ENCODE peak calls at places on chromosomes 13 and 19, in ten cellular contexts. One of them, this sample, is unnamed.

GRCh38 chr19:52943884-52944643 is 18.6 kb downstream of the ZNF816 start:
- DNase-seq in A673: no peak
- DNase-seq in stimulated activated CD8-positive, alpha-beta memory T cell treated with anti-CD3 and anti-CD28 coated beads, Interleukin-7, amount 100 ng/mL, for 1 hour: no peak
- DNase-seq in fibroblast of gingiva: no peak
- DNase-seq in naive thymus-derived CD8-positive, alpha-beta T cell: no peak
- DNase-seq in stimulated activated CD4-positive, alpha-beta T cell treated with anti-CD3 and anti-CD28 coated beads, Interleukin-4, amount 100 ng/mL, for 1 hour: no peak
- DNase-seq in DMS153: no peak
- DNase-seq in brain microvascular endothelial cell: no peak
- DNase-seq in AML-193: no peak
- DNase-seq in omental fat pad: no peak
- DNase-seq in this sample: no peak

GRCh38 chr13:40776681-40777165 is 5.7 kb upstream of the MRPS31 start:
- DNase-seq in A673: peak; percentile 50
- DNase-seq in stimulated activated CD4-positive, alpha-beta T cell treated with anti-CD3 and anti-CD28 coated beads, Interleukin-4, amount 100 ng/mL, for 1 hour: peak; percentile 59
- DNase-seq in naive thymus-derived CD8-positive, alpha-beta T cell: peak; percentile 67
- DNase-seq in AML-193: peak; percentile 95
- DNase-seq in stimulated activated CD8-positive, alpha-beta memory T cell treated with anti-CD3 and anti-CD28 coated beads, Interleukin-7, amount 100 ng/mL, for 1 hour: peak; percentile 32
- DNase-seq in omental fat pad: no peak
- DNase-seq in DMS153: no peak
- DNase-seq in fibroblast of gingiva: no peak
- DNase-seq in brain microvascular endothelial cell: peak; percentile 30
- DNase-seq in this sample: no peak

GRCh38 chr13:36750461-36750860 is 68.6 kb upstream of the RFXAP start:
- DNase-seq in fibroblast of gingiva: no peak
- DNase-seq in brain microvascular endothelial cell: peak; percentile 41
- DNase-seq in stimulated activated CD4-positive, alpha-beta T cell treated with anti-CD3 and anti-CD28 coated beads, Interleukin-4, amount 100 ng/mL, for 1 hour: no peak
- DNase-seq in naive thymus-derived CD8-positive, alpha-beta T cell: no peak
- DNase-seq in DMS153: no peak
- DNase-seq in A673: no peak
- DNase-seq in stimulated activated CD8-positive, alpha-beta memory T cell treated with anti-CD3 and anti-CD28 coated beads, Interleukin-7, amount 100 ng/mL, for 1 hour: no peak
- DNase-seq in omental fat pad: no peak
- DNase-seq in AML-193: no peak
- DNase-seq in this sample: no peak

GRCh38 chr19:50046649-50047503 is 21.1 kb downstream of the ZNF473 start:
- DNase-seq in brain microvascular endothelial cell: peak; percentile 7
- DNase-seq in naive thymus-derived CD8-positive, alpha-beta T cell: peak; percentile 58
- DNase-seq in A673: peak; percentile 72
- DNase-seq in omental fat pad: peak; percentile 74
- DNase-seq in AML-193: no peak
- DNase-seq in DMS153: no peak
- DNase-seq in stimulated activated CD4-positive, alpha-beta T cell treated with anti-CD3 and anti-CD28 coated beads, Interleukin-4, amount 100 ng/mL, for 1 hour: peak; percentile 65
- DNase-seq in fibroblast of gingiva: no peak
- DNase-seq in stimulated activated CD8-positive, alpha-beta memory T cell treated with anti-CD3 and anti-CD28 coated beads, Interleukin-7, amount 100 ng/mL, for 1 hour: peak; percentile 17
- DNase-seq in this sample: peak; percentile 85

GRCh38 chr19:53982056-53982455 is 9.4 kb upstream of the CACNG6 start:
- DNase-seq in naive thymus-derived CD8-positive, alpha-beta T cell: no peak
- DNase-seq in stimulated activated CD4-positive, alpha-beta T cell treated with anti-CD3 and anti-CD28 coated beads, Interleukin-4, amount 100 ng/mL, for 1 hour: no peak
- DNase-seq in brain microvascular endothelial cell: no peak
- DNase-seq in omental fat pad: no peak
- DNase-seq in stimulated activated CD8-positive, alpha-beta memory T cell treated with anti-CD3 and anti-CD28 coated beads, Interleukin-7, amount 100 ng/mL, for 1 hour: no peak
- DNase-seq in A673: no peak
- DNase-seq in DMS153: no peak
- DNase-seq in AML-193: no peak
- DNase-seq in fibroblast of gingiva: no peak
- DNase-seq in this sample: no peak

GRCh38 chr19:757811-758668 is 7.1 kb downstream of the MISP start:
- DNase-seq in DMS153: no peak
- DNase-seq in A673: no peak
- DNase-seq in naive thymus-derived CD8-positive, alpha-beta T cell: no peak
- DNase-seq in omental fat pad: no peak
- DNase-seq in AML-193: no peak
- DNase-seq in stimulated activated CD4-positive, alpha-beta T cell treated with anti-CD3 and anti-CD28 coated beads, Interleukin-4, amount 100 ng/mL, for 1 hour: no peak
- DNase-seq in fibroblast of gingiva: no peak
- DNase-seq in stimulated activated CD8-positive, alpha-beta memory T cell treated with anti-CD3 and anti-CD28 coated beads, Interleukin-7, amount 100 ng/mL, for 1 hour: no peak
- DNase-seq in brain microvascular endothelial cell: no peak
- DNase-seq in this sample: no peak

GRCh38 chr13:95585867-95586266 is 33.3 kb downstream of the CLDN10 start:
- DNase-seq in omental fat pad: no peak
- DNase-seq in fibroblast of gingiva: no peak
- DNase-seq in stimulated activated CD4-positive, alpha-beta T cell treated with anti-CD3 and anti-CD28 coated beads, Interleukin-4, amount 100 ng/mL, for 1 hour: no peak
- DNase-seq in naive thymus-derived CD8-positive, alpha-beta T cell: no peak
- DNase-seq in brain microvascular endothelial cell: no peak
- DNase-seq in DMS153: no peak
- DNase-seq in stimulated activated CD8-positive, alpha-beta memory T cell treated with anti-CD3 and anti-CD28 coated beads, Interleukin-7, amount 100 ng/mL, for 1 hour: no peak
- DNase-seq in A673: no peak
- DNase-seq in AML-193: no peak
- DNase-seq in this sample: no peak

GRCh38 chr19:12208221-12208620 is 45.3 kb downstream of the ZNF136 start:
- DNase-seq in brain microvascular endothelial cell: no peak
- DNase-seq in AML-193: no peak
- DNase-seq in fibroblast of gingiva: no peak
- DNase-seq in A673: no peak
- DNase-seq in DMS153: no peak
- DNase-seq in stimulated activated CD8-positive, alpha-beta memory T cell treated with anti-CD3 and anti-CD28 coated beads, Interleukin-7, amount 100 ng/mL, for 1 hour: no peak
- DNase-seq in stimulated activated CD4-positive, alpha-beta T cell treated with anti-CD3 and anti-CD28 coated beads, Interleukin-4, amount 100 ng/mL, for 1 hour: no peak
- DNase-seq in naive thymus-derived CD8-positive, alpha-beta T cell: no peak
- DNase-seq in omental fat pad: no peak
- DNase-seq in this sample: no peak

GRCh38 chr19:48964205-48965032 is 690 bp upstream of the FTL start:
- DNase-seq in naive thymus-derived CD8-positive, alpha-beta T cell: no peak
- DNase-seq in brain microvascular endothelial cell: peak; percentile 45
- DNase-seq in stimulated activated CD4-positive, alpha-beta T cell treated with anti-CD3 and anti-CD28 coated beads, Interleukin-4, amount 100 ng/mL, for 1 hour: no peak
- DNase-seq in stimulated activated CD8-positive, alpha-beta memory T cell treated with anti-CD3 and anti-CD28 coated beads, Interleukin-7, amount 100 ng/mL, for 1 hour: no peak
- DNase-seq in A673: peak; percentile 49
- DNase-seq in DMS153: no peak
- DNase-seq in omental fat pad: no peak
- DNase-seq in fibroblast of gingiva: peak; percentile 66
- DNase-seq in AML-193: no peak
- DNase-seq in this sample: no peak

GRCh38 chr13:106297283-106297682 is 238.2 kb downstream of the EFNB2 start:
- DNase-seq in stimulated activated CD4-positive, alpha-beta T cell treated with anti-CD3 and anti-CD28 coated beads, Interleukin-4, amount 100 ng/mL, for 1 hour: no peak
- DNase-seq in AML-193: no peak
- DNase-seq in omental fat pad: no peak
- DNase-seq in DMS153: no peak
- DNase-seq in fibroblast of gingiva: no peak
- DNase-seq in A673: no peak
- DNase-seq in stimulated activated CD8-positive, alpha-beta memory T cell treated with anti-CD3 and anti-CD28 coated beads, Interleukin-7, amount 100 ng/mL, for 1 hour: no peak
- DNase-seq in naive thymus-derived CD8-positive, alpha-beta T cell: no peak
- DNase-seq in brain microvascular endothelial cell: no peak
- DNase-seq in this sample: no peak

GRCh38 chr19:55750715-55751114 is 8.2 kb upstream of the RFPL4A start:
- DNase-seq in naive thymus-derived CD8-positive, alpha-beta T cell: no peak
- DNase-seq in A673: no peak
- DNase-seq in omental fat pad: no peak
- DNase-seq in DMS153: no peak
- DNase-seq in brain microvascular endothelial cell: no peak
- DNase-seq in fibroblast of gingiva: no peak
- DNase-seq in stimulated activated CD4-positive, alpha-beta T cell treated with anti-CD3 and anti-CD28 coated beads, Interleukin-4, amount 100 ng/mL, for 1 hour: no peak
- DNase-seq in stimulated activated CD8-positive, alpha-beta memory T cell treated with anti-CD3 and anti-CD28 coated beads, Interleukin-7, amount 100 ng/mL, for 1 hour: no peak
- DNase-seq in AML-193: no peak
- DNase-seq in this sample: no peak

GRCh38 chr19:39908803-39909202 is 25.6 kb downstream of the FCGBP start:
- DNase-seq in DMS153: no peak
- DNase-seq in brain microvascular endothelial cell: no peak
- DNase-seq in stimulated activated CD4-positive, alpha-beta T cell treated with anti-CD3 and anti-CD28 coated beads, Interleukin-4, amount 100 ng/mL, for 1 hour: no peak
- DNase-seq in stimulated activated CD8-positive, alpha-beta memory T cell treated with anti-CD3 and anti-CD28 coated beads, Interleukin-7, amount 100 ng/mL, for 1 hour: no peak
- DNase-seq in AML-193: no peak
- DNase-seq in naive thymus-derived CD8-positive, alpha-beta T cell: no peak
- DNase-seq in A673: no peak
- DNase-seq in omental fat pad: no peak
- DNase-seq in fibroblast of gingiva: no peak
- DNase-seq in this sample: no peak

GRCh38 chr13:85729296-85729695 is 69.9 kb downstream of the SLITRK6 start:
- DNase-seq in brain microvascular endothelial cell: no peak
- DNase-seq in stimulated activated CD4-positive, alpha-beta T cell treated with anti-CD3 and anti-CD28 coated beads, Interleukin-4, amount 100 ng/mL, for 1 hour: no peak
- DNase-seq in naive thymus-derived CD8-positive, alpha-beta T cell: no peak
- DNase-seq in A673: no peak
- DNase-seq in fibroblast of gingiva: peak; percentile 9
- DNase-seq in AML-193: no peak
- DNase-seq in DMS153: no peak
- DNase-seq in stimulated activated CD8-positive, alpha-beta memory T cell treated with anti-CD3 and anti-CD28 coated beads, Interleukin-7, amount 100 ng/mL, for 1 hour: no peak
- DNase-seq in omental fat pad: no peak
- DNase-seq in this sample: no peak